ENCODE peak calls at places on chromosome 9, in seven cellular contexts. N, L, M, R, Q, O and U are unnamed samples.

GRCh38 chr9:91680129-91680528 is 256.5 kb upstream of the NFIL3 start:
- DNase-seq in M (no peak), O (no peak), R (no peak), N (no peak), L (no peak), Q (no peak), U (no peak)

GRCh38 chr9:18979367-18979766 is 53.6 kb downstream of the SAXO1 start:
- DNase-seq in M (no peak), R (no peak), L (no peak), Q (no peak), N (no peak), O (no peak), U (no peak)

GRCh38 chr9:69324549-69325401 is at the start of gene ENTREP1:
- DNase-seq in L (peak), Q (peak), R (no peak), O (peak), N (peak), M (peak), U (peak)

GRCh38 chr9:109963079-109963478 is 183.1 kb downstream of the PALM2AKAP2 start:
- DNase-seq in R (no peak), Q (no peak), M (no peak), O (no peak), N (no peak), L (no peak), U (no peak)

GRCh38 chr9:127779136-127779981 is 893 bp upstream of the SH2D3C start:
- DNase-seq in O (no peak), M (peak), R (no peak), L (peak), N (no peak), Q (no peak), U (no peak)

GRCh38 chr9:137317021-137317978 is 15.2 kb upstream of the NRARP start:
- DNase-seq in O (peak), L (peak), M (peak), R (no peak), Q (peak), N (peak), U (no peak)

GRCh38 chr9:6226696-6227095 is 11.1 kb downstream of the IL33 start:
- DNase-seq in R (no peak), L (no peak), O (peak), N (peak), M (no peak), Q (no peak), U (no peak)

GRCh38 chr9:69086769-69087168 is 51.2 kb downstream of the FXN start:
- DNase-seq in O (no peak), R (no peak), N (no peak), Q (no peak), L (no peak), M (no peak), U (no peak)

GRCh38 chr9:126907058-126907457 is 7.5 kb upstream of the RALGPS1 start:
- DNase-seq in Q (no peak), M (no peak), R (no peak), L (no peak), N (no peak), O (no peak), U (no peak)

GRCh38 chr9:77488439-77489126 is 159.5 kb downstream of the GNA14 start:
- DNase-seq in L (no peak), R (no peak), Q (peak), O (no peak), N (peak), M (no peak), U (no peak)